ENCODE peak calls at places on chromosome 19, in five cellular contexts. F is progenitor cell of endocrine pancreas; X is stimulated activated CD8-positive, alpha-beta memory T cell treated with anti-CD3 and anti-CD28 coated beads, Interleukin-4, amount 100 ng/mL, for 4 hours; I is cortex of kidney; E is ureter. Q is an unnamed sample.

GRCh38 chr19:4338441-4339350 is at the start of gene STAP2:
- DNase-seq in F (no peak), X (no peak), I (no peak), E (peak), Q (no peak)

GRCh38 chr19:48962029-48962848 is 2.9 kb upstream of the FTL start:
- DNase-seq in F (no peak), X (no peak), I (no peak), E (peak), Q (peak)

GRCh38 chr19:12783226-12783848 is 7.9 kb upstream of the JUNB start:
- DNase-seq in F (no peak), X (no peak), I (no peak), E (no peak), Q (no peak)

GRCh38 chr19:43651758-43652545 is 12.3 kb upstream of the CADM4 start:
- DNase-seq in F (peak), X (no peak), I (no peak), E (peak), Q (peak)

GRCh38 chr19:1956868-1957492 is 16.0 kb downstream of the CSNK1G2 start:
- DNase-seq in F (no peak), X (no peak), I (no peak), E (no peak), Q (no peak)

GRCh38 chr19:33110201-33110910 is 21.6 kb upstream of the WDR88 start:
- DNase-seq in F (no peak), X (no peak), I (no peak), E (no peak), Q (no peak)

GRCh38 chr19:7257148-7258041 is 36.8 kb downstream of the INSR start:
- DNase-seq in F (peak), X (no peak), I (no peak), E (peak), Q (no peak)

GRCh38 chr19:3034845-3035541 is 5.9 kb upstream of the TLE2 start:
- DNase-seq in F (no peak), X (no peak), I (no peak), E (peak), Q (peak)

GRCh38 chr19:53909471-53910169 is 542 bp downstream of the CACNG7 start:
- DNase-seq in F (no peak), X (no peak), I (no peak), E (no peak), Q (no peak)

GRCh38 chr19:48548253-48548911 is 3.6 kb upstream of the SULT2B1 start:
- DNase-seq in F (no peak), X (no peak), I (no peak), E (no peak), Q (no peak)

GRCh38 chr19:31560021-31560770 is 211.0 kb upstream of the TSHZ3 start:
- DNase-seq in F (no peak), X (no peak), I (no peak), E (no peak), Q (no peak)

GRCh38 chr19:4742717-4743646 is 19.3 kb upstream of the DPP9 start:
- DNase-seq in F (no peak), X (no peak), I (no peak), E (no peak), Q (no peak)

GRCh38 chr19:33720691-33721682 is 75.7 kb upstream of the KCTD15 start:
- DNase-seq in F (no peak), X (no peak), I (no peak), E (no peak), Q (no peak)